ENCODE peak calls at places on chromosomes 2 and 18, in five cellular contexts. D is breast epithelium, U is GM23338, Q is prostate gland, S is SK-N-SH. V is an unnamed sample.

GRCh38 chr2:19465965-19466364 is 107.5 kb upstream of the OSR1 start:
- DNase-seq in U (no peak), D (no peak), S (no peak), Q (no peak), V (no peak)

GRCh38 chr2:96413067-96413722 is 77.6 kb downstream of the NCAPH start:
- DNase-seq in D (peak; percentile 40), S (no peak), U (no peak), Q (peak; percentile 73), V (no peak)

GRCh38 chr18:22200611-22201225 is 31.3 kb downstream of the GATA6 start:
- DNase-seq in Q (no peak), U (peak; percentile 44), D (no peak), S (no peak), V (no peak)

GRCh38 chr2:4499316-4499715 is 795.9 kb downstream of the DCDC2C start:
- DNase-seq in Q (no peak), S (no peak), D (no peak), U (no peak), V (peak; percentile 19)

GRCh38 chr2:236862526-236862925 is 223.2 kb upstream of the COPS8 start:
- DNase-seq in D (no peak), S (no peak), Q (no peak), U (no peak), V (no peak)

GRCh38 chr2:75506131-75506697 is 54.5 kb downstream of the EVA1A start:
- DNase-seq in Q (no peak), S (no peak), U (no peak), D (no peak), V (no peak)

GRCh38 chr2:64666810-64667438 is 13.2 kb upstream of the SERTAD2 start:
- DNase-seq in Q (no peak), U (no peak), D (no peak), S (no peak), V (no peak)

GRCh38 chr2:125168442-125168841 is 1143.4 kb downstream of the CNTNAP5 start:
- DNase-seq in S (no peak), U (no peak), D (no peak), Q (no peak), V (no peak)

GRCh38 chr2:181780159-181781081 is 100.1 kb upstream of the NEUROD1 start:
- DNase-seq in Q (no peak), S (no peak), U (no peak), D (peak; percentile 47), V (no peak)

GRCh38 chr18:4871197-4871596 is 325.9 kb downstream of the AKAIN1 start:
- DNase-seq in S (no peak), U (no peak), D (no peak), Q (no peak), V (no peak)

GRCh38 chr2:142380372-142380771 is 249.6 kb upstream of the LRP1B start:
- DNase-seq in D (no peak), S (no peak), Q (no peak), U (no peak), V (no peak)

GRCh38 chr18:58507881-58508280 is 121.0 kb downstream of the ALPK2 start:
- DNase-seq in D (no peak), S (no peak), U (no peak), Q (no peak), V (no peak)

GRCh38 chr18:58037163-58037562 is 6.9 kb upstream of the NEDD4L start:
- DNase-seq in S (no peak), U (no peak), Q (no peak), D (no peak), V (no peak)

GRCh38 chr2:45885111-45885685 is 233.7 kb downstream of the PRKCE start:
- DNase-seq in U (no peak), S (peak; percentile 57), D (no peak), Q (no peak), V (no peak)

GRCh38 chr2:157761520-157761919 is 114.6 kb downstream of the ACVR1 start:
- DNase-seq in U (peak; percentile 45), S (no peak), D (no peak), Q (no peak), V (no peak)

GRCh38 chr2:133717497-133717896 is 149.2 kb upstream of the NCKAP5 start:
- DNase-seq in D (peak; percentile 18), Q (peak; percentile 6), S (no peak), U (no peak), V (no peak)

GRCh38 chr2:133504566-133505505 is 63.4 kb downstream of the NCKAP5 start:
- DNase-seq in S (no peak), D (peak; percentile 56), Q (peak; percentile 22), U (no peak), V (no peak)

GRCh38 chr2:48001498-48001897 is 95.2 kb upstream of the FBXO11 start:
- DNase-seq in D (no peak), U (no peak), S (no peak), Q (no peak), V (no peak)

GRCh38 chr2:3651686-3652516 is 6.1 kb upstream of the ALLC start:
- DNase-seq in U (peak; percentile 88), Q (peak; percentile 46), D (peak; percentile 26), S (peak; percentile 74), V (peak; percentile 70)

GRCh38 chr2:240237609-240238151 is 97.2 kb upstream of the OTOS start:
- DNase-seq in U (no peak), S (no peak), Q (no peak), D (no peak), V (no peak)

GRCh38 chr2:240238201-240238600 is 97.7 kb upstream of the OTOS start:
- DNase-seq in U (no peak), D (no peak), Q (no peak), S (no peak), V (no peak)

GRCh38 chr2:240235811-240236210 is 95.4 kb upstream of the OTOS start:
- DNase-seq in Q (no peak), S (no peak), D (no peak), U (no peak), V (no peak)

GRCh38 chr2:240235149-240235803 is 94.8 kb upstream of the OTOS start:
- DNase-seq in D (no peak), U (no peak), S (no peak), Q (no peak), V (no peak)

DNA sequence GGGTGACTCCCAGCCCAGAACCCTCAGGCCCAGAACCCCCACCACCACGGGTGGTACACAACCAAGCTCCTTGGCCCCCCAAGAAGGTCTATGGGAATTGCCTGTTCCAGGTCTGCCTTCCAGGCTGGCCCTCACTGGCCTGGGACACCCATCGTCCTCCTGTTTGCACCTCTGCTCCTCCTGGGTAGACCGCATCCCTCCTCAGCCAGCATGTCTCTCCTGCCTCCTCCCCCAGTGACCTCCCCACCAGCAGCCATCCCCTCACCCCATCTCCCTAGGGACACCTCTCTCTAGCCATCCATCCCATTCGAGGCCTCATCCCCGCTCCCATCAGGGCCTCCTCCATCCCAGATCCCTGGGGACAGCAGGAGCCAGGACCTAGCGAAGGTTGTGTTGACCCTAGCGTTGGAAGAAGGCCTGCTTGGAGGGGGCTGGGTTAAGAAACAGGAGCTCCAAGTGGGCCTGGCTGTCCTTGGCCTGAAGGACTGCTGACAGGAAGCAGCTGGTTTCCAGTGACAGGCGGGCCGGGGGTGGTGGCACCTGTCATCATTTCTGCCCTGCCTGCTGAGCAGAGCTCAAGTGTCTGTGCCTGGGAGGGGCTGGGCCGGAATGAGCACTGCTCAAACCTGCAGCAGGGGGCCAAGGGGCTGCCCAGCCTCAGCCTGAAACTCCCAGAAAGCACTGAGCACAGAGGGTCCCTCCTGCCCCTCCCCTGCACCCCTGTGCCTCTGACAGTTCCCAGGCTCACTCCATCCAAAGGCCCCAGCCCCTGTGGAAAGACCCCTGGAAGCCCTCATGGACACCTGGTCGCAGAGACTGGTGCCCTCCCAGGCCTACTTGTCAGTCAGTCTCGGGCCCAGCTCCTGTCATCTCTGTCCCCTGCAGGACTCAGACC is 96.0 kb upstream of the OTOS start:
- DNase-seq in Q (no peak), D (no peak), U (no peak), S (peak; percentile 55), V (no peak)
- TF ChIP-seq POLR2AphosphoS5 in Q (no peak), D (no peak), U (no peak), S (no peak), V (no peak)

GRCh38 chr2:240376739-240377138 is 58.7 kb upstream of the GPC1 start:
- DNase-seq in D (no peak), Q (no peak), U (peak; percentile 10), S (no peak), V (no peak)

GRCh38 chr2:240375024-240375645 is 60.3 kb upstream of the GPC1 start:
- DNase-seq in D (no peak), Q (no peak), S (no peak), U (no peak), V (no peak)

GRCh38 chr2:240372051-240372450 is 63.4 kb upstream of the GPC1 start:
- DNase-seq in U (no peak), S (no peak), Q (no peak), D (no peak), V (no peak)

GRCh38 chr2:240373289-240373885 is 62.1 kb upstream of the GPC1 start:
- DNase-seq in S (no peak), U (no peak), Q (no peak), D (no peak), V (no peak)

DNA sequence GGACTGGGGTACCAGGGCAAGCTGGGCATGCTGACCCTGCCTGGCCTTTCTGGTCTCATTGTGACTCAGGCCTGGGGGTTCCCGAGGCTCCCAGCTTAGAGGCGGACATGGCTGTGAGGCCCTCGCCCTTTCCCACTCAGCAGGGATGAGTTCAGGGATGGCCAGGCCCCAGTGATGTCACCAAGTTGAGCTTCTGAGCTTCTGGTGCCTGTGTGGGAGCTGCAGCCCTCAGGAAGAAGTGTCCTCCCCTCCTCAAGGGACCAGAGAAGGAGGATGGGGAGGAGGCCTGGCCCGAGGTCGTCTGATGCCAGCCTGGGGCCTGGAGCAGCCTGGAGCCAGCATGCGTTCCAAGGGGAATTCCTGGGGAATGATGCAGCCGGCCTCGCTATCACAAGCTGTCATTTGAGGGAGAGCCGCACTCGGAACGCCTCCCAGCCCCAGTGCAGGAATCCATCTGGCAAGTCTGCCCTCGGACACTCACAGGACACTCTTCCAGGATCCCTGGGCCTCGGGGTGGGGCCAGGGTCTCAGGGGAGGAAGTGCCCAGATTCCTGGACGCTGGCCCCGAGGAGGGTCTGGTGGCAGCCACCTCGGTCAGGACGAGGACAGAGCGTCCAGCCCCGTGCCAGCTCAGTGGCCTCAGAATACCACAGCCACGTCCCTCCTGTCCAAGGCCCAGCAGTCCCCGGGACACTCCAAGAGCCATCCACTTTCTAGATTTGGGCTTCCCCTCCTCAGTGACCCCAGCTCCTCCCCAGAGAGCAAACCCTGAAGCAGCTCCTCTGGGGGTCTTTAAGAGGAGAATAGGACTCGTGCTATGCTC is 61.2 kb upstream of the GPC1 start:
- DNase-seq in S (no peak), U (no peak), D (no peak), Q (no peak), V (no peak)
- TF ChIP-seq POLR2AphosphoS5 in S (peak; percentile 15), U (no peak), D (no peak), Q (no peak), V (no peak)

DNA sequence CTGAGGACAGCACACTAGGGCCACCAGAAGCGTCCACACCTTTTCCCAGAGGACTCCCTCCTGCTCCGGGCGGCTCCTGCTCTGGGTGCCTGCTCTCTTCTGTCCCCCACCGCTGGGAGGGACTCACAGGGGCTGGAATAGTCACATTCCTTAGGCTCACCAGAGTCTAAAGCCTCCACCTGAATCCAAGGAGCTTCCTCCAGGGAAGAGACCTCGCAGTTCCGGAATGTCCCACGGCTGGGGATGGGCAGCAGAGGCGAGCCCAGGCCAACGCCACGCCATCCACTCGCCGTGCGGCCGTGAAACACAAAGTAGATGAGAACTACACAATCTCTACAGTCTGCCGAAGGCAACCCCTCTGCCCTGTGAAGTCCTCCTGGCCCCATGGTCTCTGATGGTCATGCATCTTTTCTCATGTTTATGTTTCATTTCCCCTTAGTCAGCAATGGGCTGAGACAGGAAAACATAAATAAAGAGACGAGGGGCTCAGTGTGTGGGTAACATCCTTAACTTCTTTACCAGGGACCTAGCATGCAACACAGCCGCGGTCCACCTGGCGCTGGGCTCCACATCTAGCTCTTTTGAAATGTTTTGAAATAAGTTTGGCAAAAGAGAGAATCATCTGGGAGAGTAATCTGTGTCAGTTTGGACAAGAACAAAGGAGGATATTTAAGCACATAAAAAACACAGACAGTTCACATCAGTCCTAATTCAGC is 98.4 kb downstream of the PXDN start:
- DNase-seq in S (no peak), U (no peak), D (no peak), Q (no peak), V (no peak)
- TF ChIP-seq POLR2AphosphoS5 in S (no peak), U (no peak), D (no peak), Q (no peak), V (no peak)

GRCh38 chr2:108616731-108617161 is 82.5 kb downstream of the LIMS1 start:
- DNase-seq in Q (peak; percentile 82), D (peak; percentile 49), U (no peak), S (no peak), V (no peak)
- TF ChIP-seq POLR2AphosphoS5 in Q (peak; percentile 84), D (no peak), U (no peak), S (no peak), V (no peak)

V was measured in H1.